ENCODE peak calls at places on chromosomes 7 and 10, in nine cellular contexts. One of them, this sample, is unnamed.

GRCh38 chr10:91745086-91745831 is 53.0 kb upstream of the TNKS2 start:
- DNase-seq in prostate gland: no peak
- DNase-seq in upper lobe of left lung: no peak
- DNase-seq in GM12891: no peak
- DNase-seq in breast epithelium: peak
- DNase-seq in transverse colon: no peak
- DNase-seq in endothelial cell of umbilical vein: no peak
- DNase-seq in stomach: peak
- DNase-seq in sigmoid colon: no peak
- DNase-seq in this sample: no peak

GRCh38 chr7:121689749-121690148 is 183.2 kb upstream of the PTPRZ1 start:
- DNase-seq in prostate gland: no peak
- DNase-seq in upper lobe of left lung: no peak
- DNase-seq in GM12891: no peak
- DNase-seq in breast epithelium: no peak
- DNase-seq in transverse colon: no peak
- DNase-seq in endothelial cell of umbilical vein: no peak
- DNase-seq in stomach: no peak
- DNase-seq in sigmoid colon: no peak
- DNase-seq in this sample: no peak

GRCh38 chr10:23421397-23421796 is 17.5 kb upstream of the OTUD1 start:
- DNase-seq in prostate gland: no peak
- DNase-seq in upper lobe of left lung: no peak
- DNase-seq in GM12891: no peak
- DNase-seq in breast epithelium: no peak
- DNase-seq in transverse colon: no peak
- DNase-seq in endothelial cell of umbilical vein: no peak
- DNase-seq in stomach: no peak
- DNase-seq in sigmoid colon: no peak
- DNase-seq in this sample: peak

GRCh38 chr7:155918720-155919399 is 106.6 kb upstream of the SHH start:
- DNase-seq in prostate gland: no peak
- DNase-seq in upper lobe of left lung: peak
- DNase-seq in GM12891: no peak
- DNase-seq in breast epithelium: peak
- DNase-seq in transverse colon: peak
- DNase-seq in endothelial cell of umbilical vein: peak
- DNase-seq in stomach: peak
- DNase-seq in sigmoid colon: no peak
- DNase-seq in this sample: no peak

GRCh38 chr10:73576178-73576889 is 14.8 kb downstream of the USP54 start:
- DNase-seq in prostate gland: peak
- DNase-seq in upper lobe of left lung: no peak
- DNase-seq in GM12891: no peak
- DNase-seq in breast epithelium: peak
- DNase-seq in transverse colon: no peak
- DNase-seq in endothelial cell of umbilical vein: peak
- DNase-seq in stomach: peak
- DNase-seq in sigmoid colon: peak
- DNase-seq in this sample: no peak

GRCh38 chr10:43398939-43399871 is 9.8 kb downstream of the HNRNPF start:
- DNase-seq in prostate gland: no peak
- DNase-seq in upper lobe of left lung: no peak
- DNase-seq in GM12891: no peak
- DNase-seq in breast epithelium: no peak
- DNase-seq in transverse colon: no peak
- DNase-seq in endothelial cell of umbilical vein: no peak
- DNase-seq in stomach: no peak
- DNase-seq in sigmoid colon: peak
- DNase-seq in this sample: no peak

GRCh38 chr7:90401989-90402388 is 1.3 kb upstream of the CLDN12 start:
- DNase-seq in prostate gland: no peak
- DNase-seq in upper lobe of left lung: no peak
- DNase-seq in GM12891: no peak
- DNase-seq in breast epithelium: no peak
- DNase-seq in transverse colon: peak
- DNase-seq in endothelial cell of umbilical vein: peak
- DNase-seq in stomach: no peak
- DNase-seq in sigmoid colon: no peak
- DNase-seq in this sample: no peak

GRCh38 chr10:91955114-91955513 is 31.5 kb downstream of the BTAF1 start:
- DNase-seq in prostate gland: no peak
- DNase-seq in upper lobe of left lung: no peak
- DNase-seq in GM12891: no peak
- DNase-seq in breast epithelium: no peak
- DNase-seq in transverse colon: no peak
- DNase-seq in endothelial cell of umbilical vein: no peak
- DNase-seq in stomach: no peak
- DNase-seq in sigmoid colon: no peak
- DNase-seq in this sample: no peak

GRCh38 chr10:114172241-114172640 is 1.8 kb downstream of the CCDC186 start:
- DNase-seq in prostate gland: no peak
- DNase-seq in upper lobe of left lung: no peak
- DNase-seq in GM12891: no peak
- DNase-seq in breast epithelium: no peak
- DNase-seq in transverse colon: no peak
- DNase-seq in endothelial cell of umbilical vein: peak
- DNase-seq in stomach: no peak
- DNase-seq in sigmoid colon: no peak
- DNase-seq in this sample: no peak

GRCh38 chr10:24952146-24952700 is at the start of gene PRTFDC1:
- DNase-seq in prostate gland: peak
- DNase-seq in upper lobe of left lung: peak
- DNase-seq in GM12891: peak
- DNase-seq in breast epithelium: peak
- DNase-seq in transverse colon: peak
- DNase-seq in endothelial cell of umbilical vein: peak
- DNase-seq in stomach: peak
- DNase-seq in sigmoid colon: peak
- DNase-seq in this sample: peak

GRCh38 chr7:47954231-47954911 is 6.1 kb upstream of the PKD1L1 start:
- DNase-seq in prostate gland: no peak
- DNase-seq in upper lobe of left lung: no peak
- DNase-seq in GM12891: no peak
- DNase-seq in breast epithelium: no peak
- DNase-seq in transverse colon: no peak
- DNase-seq in endothelial cell of umbilical vein: no peak
- DNase-seq in stomach: no peak
- DNase-seq in sigmoid colon: no peak
- DNase-seq in this sample: no peak

GRCh38 chr10:48634198-48634983 is 29.5 kb upstream of the ARHGAP22 start:
- DNase-seq in prostate gland: no peak
- DNase-seq in upper lobe of left lung: peak
- DNase-seq in GM12891: no peak
- DNase-seq in breast epithelium: no peak
- DNase-seq in transverse colon: peak
- DNase-seq in endothelial cell of umbilical vein: no peak
- DNase-seq in stomach: no peak
- DNase-seq in sigmoid colon: peak
- DNase-seq in this sample: peak

GRCh38 chr10:132508497-132509443 is 28.8 kb upstream of the INPP5A start:
- DNase-seq in prostate gland: no peak
- DNase-seq in upper lobe of left lung: peak
- DNase-seq in GM12891: peak
- DNase-seq in breast epithelium: no peak
- DNase-seq in transverse colon: no peak
- DNase-seq in endothelial cell of umbilical vein: no peak
- DNase-seq in stomach: peak
- DNase-seq in sigmoid colon: peak
- DNase-seq in this sample: no peak

GRCh38 chr10:1074748-1075358 is 18.7 kb downstream of the WDR37 start:
- DNase-seq in prostate gland: no peak
- DNase-seq in upper lobe of left lung: peak
- DNase-seq in GM12891: no peak
- DNase-seq in breast epithelium: no peak
- DNase-seq in transverse colon: no peak
- DNase-seq in endothelial cell of umbilical vein: no peak
- DNase-seq in stomach: no peak
- DNase-seq in sigmoid colon: no peak
- DNase-seq in this sample: no peak

GRCh38 chr7:144835166-144835611 is 664 bp downstream of the TPK1 start:
- DNase-seq in prostate gland: peak
- DNase-seq in upper lobe of left lung: peak
- DNase-seq in GM12891: no peak
- DNase-seq in breast epithelium: no peak
- DNase-seq in transverse colon: peak
- DNase-seq in endothelial cell of umbilical vein: peak
- DNase-seq in stomach: peak
- DNase-seq in sigmoid colon: peak
- DNase-seq in this sample: no peak

GRCh38 chr10:113519616-113520015 is 33.2 kb upstream of the HABP2 start:
- DNase-seq in prostate gland: no peak
- DNase-seq in upper lobe of left lung: peak
- DNase-seq in GM12891: no peak
- DNase-seq in breast epithelium: no peak
- DNase-seq in transverse colon: no peak
- DNase-seq in endothelial cell of umbilical vein: no peak
- DNase-seq in stomach: peak
- DNase-seq in sigmoid colon: no peak
- DNase-seq in this sample: no peak

GRCh38 chr7:110983822-110984456 is 107.0 kb upstream of the LRRN3 start:
- DNase-seq in prostate gland: no peak
- DNase-seq in upper lobe of left lung: no peak
- DNase-seq in GM12891: no peak
- DNase-seq in breast epithelium: no peak
- DNase-seq in transverse colon: no peak
- DNase-seq in endothelial cell of umbilical vein: no peak
- DNase-seq in stomach: no peak
- DNase-seq in sigmoid colon: no peak
- DNase-seq in this sample: no peak
- TF ChIP-seq POLR2AphosphoS5 in prostate gland: no peak
- TF ChIP-seq POLR2AphosphoS5 in upper lobe of left lung: no peak
- TF ChIP-seq POLR2AphosphoS5 in GM12891: no peak
- TF ChIP-seq POLR2AphosphoS5 in breast epithelium: no peak
- TF ChIP-seq POLR2AphosphoS5 in transverse colon: no peak
- TF ChIP-seq POLR2AphosphoS5 in endothelial cell of umbilical vein: no peak
- TF ChIP-seq POLR2AphosphoS5 in stomach: no peak
- TF ChIP-seq POLR2AphosphoS5 in sigmoid colon: no peak
- TF ChIP-seq POLR2AphosphoS5 in this sample: no peak

GRCh38 chr10:119206603-119207366 is 586 bp upstream of the GRK5 start:
- DNase-seq in prostate gland: peak
- DNase-seq in upper lobe of left lung: peak
- DNase-seq in GM12891: peak
- DNase-seq in breast epithelium: peak
- DNase-seq in transverse colon: peak
- DNase-seq in endothelial cell of umbilical vein: peak
- DNase-seq in stomach: peak
- DNase-seq in sigmoid colon: peak
- DNase-seq in this sample: peak
- TF ChIP-seq POLR2A in prostate gland: no peak
- TF ChIP-seq POLR2A in upper lobe of left lung: no peak
- TF ChIP-seq POLR2A in GM12891: no peak
- TF ChIP-seq POLR2A in breast epithelium: no peak
- TF ChIP-seq POLR2A in transverse colon: peak
- TF ChIP-seq POLR2A in endothelial cell of umbilical vein: no peak
- TF ChIP-seq POLR2A in stomach: no peak
- TF ChIP-seq POLR2A in sigmoid colon: no peak
- TF ChIP-seq POLR2A in this sample: no peak

GRCh38 chr10:79445217-79445707 is at the start of gene ZCCHC24:
- DNase-seq in prostate gland: no peak
- DNase-seq in upper lobe of left lung: peak
- DNase-seq in GM12891: peak
- DNase-seq in breast epithelium: peak
- DNase-seq in transverse colon: peak
- DNase-seq in endothelial cell of umbilical vein: peak
- DNase-seq in stomach: peak
- DNase-seq in sigmoid colon: no peak
- DNase-seq in this sample: no peak
- TF ChIP-seq POLR2AphosphoS5 in prostate gland: no peak
- TF ChIP-seq POLR2AphosphoS5 in upper lobe of left lung: no peak
- TF ChIP-seq POLR2AphosphoS5 in GM12891: no peak
- TF ChIP-seq POLR2AphosphoS5 in breast epithelium: no peak
- TF ChIP-seq POLR2AphosphoS5 in transverse colon: peak
- TF ChIP-seq POLR2AphosphoS5 in endothelial cell of umbilical vein: peak
- TF ChIP-seq POLR2AphosphoS5 in stomach: peak
- TF ChIP-seq POLR2AphosphoS5 in sigmoid colon: peak
- TF ChIP-seq POLR2AphosphoS5 in this sample: no peak

DNA sequence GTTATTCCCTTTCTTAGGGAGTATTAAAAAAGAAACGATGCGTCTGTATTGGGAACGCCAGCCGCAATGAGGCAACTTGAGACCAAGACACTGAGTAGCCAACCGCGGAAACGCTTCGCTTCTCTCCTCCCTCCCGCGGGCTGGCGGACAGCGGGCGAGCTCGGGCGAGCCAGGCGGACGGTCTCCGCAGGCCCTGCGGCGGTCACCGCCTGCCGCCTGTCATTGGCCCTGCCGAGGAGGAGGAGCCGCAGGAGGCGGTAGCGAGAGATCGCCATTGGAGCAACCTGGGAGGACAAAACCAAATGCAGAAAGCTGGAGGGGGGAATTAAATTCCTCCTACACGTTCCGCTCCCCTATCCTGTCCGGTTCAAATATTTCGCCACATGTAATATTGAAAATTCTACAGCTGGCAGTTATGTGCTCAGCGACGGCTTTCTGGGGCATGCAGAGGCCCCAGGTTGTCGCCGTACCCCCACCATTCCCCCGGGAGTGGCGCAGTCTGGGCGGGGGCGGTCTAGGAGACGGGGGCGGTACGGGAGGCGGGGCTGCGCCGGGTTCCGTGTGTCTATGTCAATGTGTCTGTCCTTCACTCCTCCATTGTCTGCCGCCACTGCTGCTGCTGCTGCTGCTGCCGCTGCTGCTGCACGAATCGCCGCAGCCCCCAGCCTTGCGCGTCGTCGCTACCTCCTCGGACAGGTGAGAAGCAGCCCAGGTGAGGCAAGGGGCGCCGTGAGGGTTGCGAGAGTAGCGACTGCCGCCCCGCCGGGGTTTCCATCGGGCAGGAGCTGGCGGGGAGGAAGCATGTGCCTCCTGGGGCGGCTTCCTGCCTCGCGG is at the start of the genes ANKMY2 and BZW2:
- DNase-seq in prostate gland: peak
- DNase-seq in upper lobe of left lung: peak
- DNase-seq in GM12891: peak
- DNase-seq in breast epithelium: peak
- DNase-seq in transverse colon: peak
- DNase-seq in endothelial cell of umbilical vein: peak
- DNase-seq in stomach: peak
- DNase-seq in sigmoid colon: peak
- DNase-seq in this sample: peak
- TF ChIP-seq POLR2A in prostate gland: peak
- TF ChIP-seq POLR2A in upper lobe of left lung: peak
- TF ChIP-seq POLR2A in GM12891: no peak
- TF ChIP-seq POLR2A in breast epithelium: peak
- TF ChIP-seq POLR2A in transverse colon: peak
- TF ChIP-seq POLR2A in endothelial cell of umbilical vein: peak
- TF ChIP-seq POLR2A in stomach: peak
- TF ChIP-seq POLR2A in sigmoid colon: peak
- TF ChIP-seq POLR2A in this sample: peak

GRCh38 chr7:2734761-2735571 is 47.0 kb downstream of the AMZ1 start:
- DNase-seq in prostate gland: no peak
- DNase-seq in upper lobe of left lung: peak
- DNase-seq in GM12891: no peak
- DNase-seq in breast epithelium: no peak
- DNase-seq in transverse colon: peak
- DNase-seq in endothelial cell of umbilical vein: peak
- DNase-seq in stomach: peak
- DNase-seq in sigmoid colon: peak
- DNase-seq in this sample: no peak
- TF ChIP-seq POLR2AphosphoS5 in prostate gland: peak
- TF ChIP-seq POLR2AphosphoS5 in upper lobe of left lung: no peak
- TF ChIP-seq POLR2AphosphoS5 in GM12891: no peak
- TF ChIP-seq POLR2AphosphoS5 in breast epithelium: no peak
- TF ChIP-seq POLR2AphosphoS5 in transverse colon: no peak
- TF ChIP-seq POLR2AphosphoS5 in endothelial cell of umbilical vein: no peak
- TF ChIP-seq POLR2AphosphoS5 in stomach: no peak
- TF ChIP-seq POLR2AphosphoS5 in sigmoid colon: peak
- TF ChIP-seq POLR2AphosphoS5 in this sample: peak

This sample was measured in esophagus muscularis mucosa.